ENCODE peak calls at places on chromosomes 12 and 14, in six cellular contexts. Q is OCI-LY7, P is Panc1, H is cardiac muscle cell, S is right atrium auricular region, A is K562. F is an unnamed sample.

GRCh38 chr12:131599214-131600159 is 111.4 kb upstream of the SFSWAP start:
- DNase-seq in A (no peak), Q (no peak), S (no peak), H (no peak), P (no peak), F (no peak)

GRCh38 chr12:7899755-7900154 is 27.0 kb upstream of the SLC2A14 start:
- DNase-seq in Q (no peak), A (no peak), H (peak; percentile 54), S (no peak), P (no peak), F (no peak)

GRCh38 chr12:55659486-55660385 is 23.0 kb downstream of the OR10P1 start:
- DNase-seq in Q (peak; percentile 61), S (peak; percentile 70), P (no peak), H (peak; percentile 72), A (no peak), F (no peak)

GRCh38 chr14:73728106-73729014 is 14.2 kb upstream of the PNMA1 start:
- DNase-seq in H (peak; percentile 88), P (peak; percentile 71), S (peak; percentile 93), A (peak; percentile 75), Q (peak; percentile 87), F (no peak)

GRCh38 chr14:104467641-104468040 is 111.9 kb upstream of the C14orf180 start:
- DNase-seq in A (no peak), H (no peak), P (no peak), S (no peak), Q (no peak), F (no peak)

GRCh38 chr14:81323621-81324400 is 76.3 kb downstream of the STON2 start:
- DNase-seq in P (no peak), H (no peak), A (no peak), S (no peak), Q (no peak), F (peak; percentile 62)

GRCh38 chr14:82451675-82452074 is 918.0 kb upstream of the SEL1L start:
- DNase-seq in P (no peak), Q (no peak), S (no peak), A (no peak), H (no peak), F (no peak)

GRCh38 chr12:27176765-27177164 is 67.3 kb upstream of the STK38L start:
- DNase-seq in A (no peak), H (peak; percentile 58), Q (no peak), S (no peak), P (peak; percentile 83), F (peak; percentile 15)

GRCh38 chr12:96225994-96226399 is 31.8 kb downstream of the ELK3 start:
- DNase-seq in H (no peak), Q (no peak), A (no peak), S (no peak), P (no peak), F (no peak)

GRCh38 chr14:105420141-105420975 is 731 bp downstream of the MTA1 start:
- DNase-seq in P (no peak), A (peak; percentile 81), H (no peak), Q (peak; percentile 19), S (no peak), F (no peak)

GRCh38 chr12:34335819-34336262 is 313.5 kb downstream of the ALG10 start:
- DNase-seq in Q (no peak), S (no peak), A (peak; percentile 85), H (no peak), P (no peak), F (no peak)

GRCh38 chr12:94284046-94284445 is 135.7 kb downstream of the PLXNC1 start:
- DNase-seq in Q (no peak), H (no peak), P (no peak), S (no peak), A (no peak), F (no peak)

GRCh38 chr14:61233436-61233956 is 47.6 kb downstream of the TMEM30B start:
- DNase-seq in Q (no peak), S (no peak), P (no peak), A (no peak), H (no peak), F (no peak)

GRCh38 chr12:52380271-52380694 is 5.2 kb downstream of the KRT84 start:
- DNase-seq in S (no peak), Q (no peak), H (peak; percentile 52), A (no peak), P (no peak), F (no peak)

GRCh38 chr12:6753772-6754356 is 923 bp upstream of the MLF2 start:
- DNase-seq in P (no peak), H (no peak), Q (no peak), A (no peak), S (no peak), F (no peak)

GRCh38 chr12:6750506-6750905 is 2.4 kb downstream of the MLF2 start:
- DNase-seq in H (no peak), S (no peak), P (no peak), Q (no peak), A (no peak), F (no peak)

GRCh38 chr12:6752181-6752930 is 585 bp downstream of the MLF2 start:
- DNase-seq in A (peak; percentile 66), H (peak; percentile 58), P (no peak), S (peak; percentile 60), Q (peak; percentile 42), F (no peak)

GRCh38 chr12:6752931-6753771 is at the start of gene MLF2:
- DNase-seq in Q (peak; percentile 97), H (peak; percentile 100), S (peak; percentile 99), A (peak; percentile 93), P (peak; percentile 91), F (peak; percentile 95)

GRCh38 chr12:6751767-6752166 is 1.2 kb downstream of the MLF2 start:
- DNase-seq in H (no peak), S (no peak), A (no peak), Q (no peak), P (no peak), F (no peak)
- H3K27ac ChIP-seq in H (peak overlapping the region; percentile 97), S (no peak overlapping the region), A (peak overlapping the region; percentile 99), Q (no peak overlapping the region), P (peak overlapping the region; percentile 94), F (peak overlapping the region; percentile 99)

GRCh38 chr12:111607239-111607638 is 8.1 kb upstream of the ATXN2 start:
- DNase-seq in Q (no peak), H (no peak), A (no peak), P (no peak), S (no peak), F (no peak)
- H3K27ac ChIP-seq in Q (no peak overlapping the region), H (no peak overlapping the region), A (no peak overlapping the region), P (no peak overlapping the region), S (no peak overlapping the region), F (no peak overlapping the region)

DNA sequence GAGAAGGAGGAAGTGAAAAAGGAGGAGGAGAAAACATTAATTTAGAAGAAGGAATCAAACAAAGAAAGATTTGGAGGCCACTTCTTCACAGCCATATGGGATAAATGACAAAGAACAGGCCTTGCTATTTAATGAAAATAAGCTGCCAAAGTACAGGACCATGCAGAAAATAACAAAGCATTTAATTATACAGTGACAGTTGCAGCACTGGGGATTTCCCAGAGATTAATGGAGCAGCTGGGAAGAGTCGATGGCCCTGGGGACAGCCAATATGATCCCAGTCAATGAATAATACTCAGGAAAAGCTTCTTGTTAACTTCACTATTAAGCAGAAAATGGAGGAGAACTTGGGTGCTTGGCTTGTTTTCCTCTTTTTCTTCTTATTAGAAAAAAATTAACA is 34.6 kb downstream of the RERG start:
- DNase-seq in Q (no peak), P (no peak), A (no peak), H (no peak), S (no peak), F (no peak)
- H3K27ac ChIP-seq in Q (no peak overlapping the region), P (no peak overlapping the region), A (no peak overlapping the region), H (no peak overlapping the region), S (peak overlapping the region; percentile 36), F (no peak overlapping the region)

GRCh38 chr14:54629635-54630360 is 62.9 kb downstream of the SAMD4A start:
- DNase-seq in P (no peak), H (no peak), A (no peak), S (no peak), Q (no peak), F (no peak)
- H3K27ac ChIP-seq in P (no peak overlapping the region), H (no peak overlapping the region), A (no peak overlapping the region), S (peak overlapping the region; percentile 81), Q (no peak overlapping the region), F (no peak overlapping the region)

DNA sequence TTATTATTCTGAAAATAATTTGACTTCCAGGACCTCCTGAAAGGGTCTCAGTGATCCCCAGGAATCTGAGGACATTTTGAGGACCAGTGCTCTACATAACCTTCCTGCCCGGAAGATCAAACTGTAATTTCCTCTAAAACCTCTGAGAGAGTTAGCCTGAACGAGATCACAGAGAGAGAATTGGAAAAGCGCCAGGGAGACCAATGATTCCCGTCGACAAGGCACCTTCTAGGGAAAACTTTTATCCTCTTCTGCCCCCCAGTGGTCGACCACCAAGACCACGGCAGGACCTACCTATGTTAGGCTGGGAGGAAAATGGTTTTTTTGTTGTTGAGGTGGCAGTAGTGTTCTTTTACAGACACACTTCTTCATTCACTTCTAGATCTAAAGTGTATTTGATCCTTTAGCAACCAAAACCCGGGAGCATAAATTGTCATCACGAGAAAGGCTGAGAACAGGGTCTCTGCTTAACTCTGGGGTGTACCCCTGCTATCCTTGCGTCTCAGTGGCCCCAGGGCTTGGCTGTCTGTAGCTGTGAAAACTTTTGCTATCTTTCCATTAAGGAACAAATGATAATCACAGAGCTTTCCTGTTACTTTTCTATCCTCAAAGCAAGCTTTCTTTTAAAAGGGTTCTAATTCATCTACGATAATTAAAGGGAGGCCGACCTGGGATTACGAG is 62.9 kb upstream of the NID2 start:
- DNase-seq in A (peak; percentile 39), P (peak; percentile 55), S (peak; percentile 85), Q (peak; percentile 57), H (peak; percentile 98), F (peak; percentile 48)
- H3K27ac ChIP-seq in A (no peak overlapping the region), P (no peak overlapping the region), S (peak overlapping the region; percentile 32), Q (no peak overlapping the region), H (peak overlapping the region; percentile 11), F (no peak overlapping the region)

GRCh38 chr14:99035712-99036593 is 236.0 kb downstream of the BCL11B start:
- DNase-seq in Q (no peak), S (peak; percentile 92), A (no peak), H (peak; percentile 95), P (no peak), F (peak; percentile 73)

GRCh38 chr14:99038401-99038800 is 233.6 kb downstream of the BCL11B start:
- DNase-seq in Q (no peak), H (peak; percentile 9), P (no peak), S (no peak), A (no peak), F (no peak)

GRCh38 chr14:99037777-99038176 is 234.2 kb downstream of the BCL11B start:
- DNase-seq in H (no peak), P (no peak), S (no peak), Q (no peak), A (no peak), F (no peak)

GRCh38 chr14:99035268-99035667 is 236.7 kb downstream of the BCL11B start:
- DNase-seq in P (no peak), Q (no peak), A (no peak), S (peak; percentile 71), H (peak; percentile 51), F (no peak)

DNA sequence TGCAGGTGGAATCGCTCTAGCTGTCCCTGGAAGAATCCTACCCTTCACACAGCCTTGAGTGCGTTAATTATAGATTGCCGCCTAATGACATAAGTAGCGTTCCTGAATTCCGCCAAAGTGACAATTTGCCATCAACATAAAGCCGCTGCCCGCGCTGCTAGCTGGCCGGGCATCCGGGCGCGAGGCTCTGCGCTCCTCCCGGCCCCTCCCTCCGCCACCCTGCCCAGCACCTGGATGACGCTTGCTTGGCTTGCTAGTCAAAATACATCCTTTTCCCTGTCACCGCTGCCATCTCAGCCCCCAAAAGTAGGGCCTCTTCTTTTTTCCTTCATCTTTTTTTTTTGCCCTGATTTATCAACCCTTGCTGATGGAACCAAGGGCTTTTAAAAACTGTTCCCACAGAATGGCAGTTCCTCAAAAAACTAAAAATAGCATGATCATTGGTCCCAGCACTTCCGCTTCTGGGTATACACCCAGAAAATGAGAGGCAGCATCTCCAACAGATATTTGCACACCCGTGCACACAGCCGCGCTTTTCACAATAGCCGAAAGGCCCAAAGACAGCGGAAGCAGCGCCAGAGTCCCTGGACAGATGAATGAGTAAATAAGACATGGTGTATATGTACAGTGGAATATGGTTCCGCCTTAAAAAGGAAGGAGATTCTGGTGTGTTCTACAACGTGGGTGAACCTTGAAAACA is 235.3 kb downstream of the BCL11B start:
- DNase-seq in A (no peak), S (no peak), H (no peak), Q (no peak), P (no peak), F (no peak)
- H3K27ac ChIP-seq in A (no peak overlapping the region), S (peak overlapping the region; percentile 31), H (no peak overlapping the region), Q (no peak overlapping the region), P (no peak overlapping the region), F (peak overlapping the region; percentile 90)

F was measured in keratinocyte.